ENCODE peak calls at places on chromosomes 12 and 14, in seven cellular contexts. L is IMR-90, A is right lobe of liver, O is brain microvascular endothelial cell, W is lower leg skin, K is dorsolateral prefrontal cortex, X is thoracic aorta. G is an unnamed sample.

GRCh38 chr14:45249847-45250575 is 3.0 kb downstream of the MIS18BP1 start:
- DNase-seq in O (peak), W (peak), A (no peak), L (peak), K (no peak), X (no peak), G (peak)

GRCh38 chr12:97277030-97277429 is 185.6 kb upstream of the RMST start:
- DNase-seq in L (no peak), O (no peak), W (no peak), X (no peak), A (no peak), K (no peak), G (no peak)

GRCh38 chr12:65941388-65941787 is 117.1 kb downstream of the HMGA2 start:
- DNase-seq in W (no peak), K (no peak), L (peak), X (no peak), O (no peak), A (no peak), G (peak)

GRCh38 chr12:115771065-115771464 is 506.4 kb downstream of the MED13L start:
- DNase-seq in O (no peak), W (no peak), L (no peak), A (no peak), X (no peak), K (no peak), G (no peak)

GRCh38 chr14:75554482-75554881 is 23.9 kb upstream of the FLVCR2 start:
- DNase-seq in W (no peak), O (no peak), A (no peak), L (peak), K (no peak), X (no peak), G (no peak)

GRCh38 chr12:128726866-128727265 is 96.9 kb downstream of the SLC15A4 start:
- DNase-seq in O (no peak), W (no peak), L (no peak), X (no peak), K (no peak), A (no peak), G (no peak)

GRCh38 chr12:24507827-24508226 is 441.1 kb downstream of the BCAT1 start:
- DNase-seq in W (no peak), A (no peak), X (no peak), L (peak), K (no peak), O (no peak), G (no peak)

GRCh38 chr14:96994999-96995398 is 197.8 kb downstream of the VRK1 start:
- DNase-seq in A (no peak), K (no peak), L (no peak), X (no peak), W (no peak), O (no peak), G (no peak)

GRCh38 chr14:32826404-32827082 is 112.1 kb upstream of the NPAS3 start:
- DNase-seq in L (no peak), W (no peak), X (no peak), A (no peak), O (peak), K (peak), G (no peak)

GRCh38 chr12:109948382-109948781 is 47.8 kb downstream of the GIT2 start:
- DNase-seq in K (no peak), L (no peak), O (no peak), X (no peak), A (no peak), W (no peak), G (no peak)

GRCh38 chr14:68510951-68511726 is 281.7 kb downstream of the ZFP36L1 start:
- DNase-seq in K (no peak), W (no peak), O (no peak), L (no peak), X (no peak), A (no peak), G (peak)

GRCh38 chr12:62799126-62799736 is 135.7 kb downstream of the PPM1H start:
- DNase-seq in X (peak), L (peak), K (no peak), A (no peak), O (peak), W (peak), G (peak)

GRCh38 chr12:128609861-128610260 is 213.9 kb downstream of the SLC15A4 start:
- DNase-seq in O (no peak), K (no peak), L (no peak), A (no peak), W (no peak), X (no peak), G (no peak)

GRCh38 chr12:50537538-50537919 is 32.7 kb downstream of the DIP2B start:
- DNase-seq in L (peak), K (no peak), W (no peak), X (no peak), O (peak), A (no peak), G (no peak)

GRCh38 chr12:24860546-24860945 is 88.4 kb downstream of the BCAT1 start:
- DNase-seq in W (no peak), L (peak), O (peak), K (no peak), A (no peak), X (no peak), G (no peak)

GRCh38 chr14:93960108-93960475 is 16.3 kb downstream of the ASB2 start:
- DNase-seq in A (no peak), L (peak), K (no peak), W (no peak), X (no peak), O (no peak), G (no peak)

GRCh38 chr12:52246720-52247621 is 13.9 kb downstream of the KRT7 start:
- DNase-seq in A (no peak), K (no peak), L (no peak), O (no peak), W (no peak), X (no peak), G (no peak)

GRCh38 chr14:93456356-93456755 is 25.6 kb downstream of the UNC79 start:
- DNase-seq in A (no peak), O (no peak), L (no peak), K (no peak), X (no peak), W (no peak), G (no peak)

GRCh38 chr12:27493260-27493935 is 30.6 kb upstream of the PPFIBP1 start:
- DNase-seq in K (no peak), L (peak), A (no peak), X (no peak), O (no peak), W (no peak), G (no peak)

GRCh38 chr12:62629971-62630739 is 163.5 kb downstream of the MON2 start:
- DNase-seq in L (no peak), A (no peak), O (no peak), K (no peak), X (no peak), W (no peak), G (no peak)

GRCh38 chr12:46383654-46384450 is 11.3 kb upstream of the SLC38A2 start:
- DNase-seq in K (peak), W (peak), O (peak), A (peak), L (peak), X (peak), G (peak)

GRCh38 chr14:51002406-51002984 is 58.2 kb upstream of the PYGL start:
- DNase-seq in L (no peak), W (no peak), X (no peak), K (no peak), O (no peak), A (no peak), G (no peak)

GRCh38 chr12:88628856-88629509 is 48.7 kb upstream of the KITLG start:
- DNase-seq in W (no peak), X (no peak), A (no peak), O (no peak), K (no peak), L (peak), G (no peak)

GRCh38 chr14:98234208-98234607 is 1037.8 kb downstream of the BCL11B start:
- DNase-seq in O (no peak), X (no peak), A (no peak), L (no peak), K (no peak), W (no peak), G (no peak)

GRCh38 chr12:90261283-90261682 is 552.6 kb upstream of the ATP2B1 start:
- DNase-seq in L (peak), W (no peak), A (no peak), K (no peak), X (no peak), O (no peak), G (no peak)

GRCh38 chr12:67457799-67458680 is 188.9 kb downstream of the CAND1 start:
- DNase-seq in O (no peak), A (no peak), X (no peak), K (no peak), L (no peak), W (peak), G (no peak)

GRCh38 chr12:7678744-7679143 is 13.0 kb upstream of the APOBEC1 start:
- DNase-seq in O (no peak), A (no peak), K (no peak), X (no peak), L (no peak), W (no peak), G (no peak)

GRCh38 chr14:66070542-66071319 is 415.4 kb upstream of the CCDC196 start:
- DNase-seq in X (no peak), O (peak), W (peak), K (no peak), A (no peak), L (no peak), G (no peak)

GRCh38 chr14:68523994-68524725 is 268.7 kb downstream of the ZFP36L1 start:
- DNase-seq in X (no peak), L (no peak), K (no peak), A (no peak), O (no peak), W (peak), G (no peak)

GRCh38 chr12:51395283-51396230 is 4.4 kb upstream of the GALNT6 start:
- DNase-seq in W (no peak), A (no peak), O (no peak), L (no peak), K (no peak), X (no peak), G (no peak)

GRCh38 chr14:64225156-64225757 is 68.9 kb downstream of the ESR2 start:
- DNase-seq in O (no peak), L (no peak), W (no peak), K (no peak), X (no peak), A (no peak), G (no peak)

GRCh38 chr14:64220466-64220865 is 73.7 kb downstream of the ESR2 start:
- DNase-seq in O (no peak), X (no peak), L (no peak), A (no peak), W (no peak), K (peak), G (no peak)

GRCh38 chr14:64218344-64219240 is 75.6 kb downstream of the ESR2 start:
- DNase-seq in W (no peak), A (no peak), O (no peak), L (no peak), K (no peak), X (no peak), G (no peak)

GRCh38 chr14:64220056-64220455 is 74.1 kb downstream of the ESR2 start:
- DNase-seq in O (no peak), W (no peak), L (no peak), K (no peak), X (no peak), A (no peak), G (no peak)

GRCh38 chr14:64221604-64222003 is 72.6 kb downstream of the ESR2 start:
- DNase-seq in O (no peak), X (no peak), A (no peak), L (no peak), W (no peak), K (no peak), G (no peak)
- TF ChIP-seq CTCF in O (no peak), X (no peak), A (no peak), L (no peak), W (no peak), K (no peak), G (no peak)

DNA sequence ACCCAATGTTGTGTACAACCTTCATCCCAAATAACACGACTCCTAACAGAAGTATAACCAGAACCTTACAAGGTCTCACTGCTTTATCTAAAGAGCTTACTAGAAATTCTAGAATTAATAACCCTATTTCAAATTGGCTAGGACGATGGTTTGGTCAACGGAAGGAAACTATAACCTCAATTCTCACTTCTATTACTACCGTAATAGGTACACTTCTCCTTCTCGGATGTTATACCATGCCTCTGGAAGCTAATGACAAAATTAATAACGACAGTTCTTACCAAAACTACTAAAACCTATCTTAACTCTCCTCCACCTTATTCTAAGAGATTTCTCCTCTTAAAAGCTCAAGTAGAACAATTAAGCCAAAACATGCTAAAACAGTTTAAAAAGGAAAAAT is 23.6 kb upstream of the UBC start:
- DNase-seq in L (no peak), W (no peak), A (no peak), X (no peak), K (no peak), O (no peak), G (no peak)
- H3K4me3 ChIP-seq in L (no peak), W (no peak), A (peak), X (peak), K (peak), O (no peak), G (no peak)

GRCh38 chr14:105761842-105762241 is 235.5 kb downstream of the TMEM121 start:
- DNase-seq in X (no peak), W (no peak), K (no peak), O (no peak), L (no peak), A (no peak), G (no peak)
- TF ChIP-seq CTCF in X (no peak), W (no peak), K (no peak), O (no peak), L (no peak), A (no peak), G (no peak)

GRCh38 chr12:22332191-22332590 is 2.3 kb downstream of the ST8SIA1 start:
- DNase-seq in L (no peak), A (no peak), X (no peak), O (no peak), W (no peak), K (no peak), G (no peak)

GRCh38 chr12:22333751-22334695 is 484 bp downstream of the ST8SIA1 start:
- DNase-seq in O (no peak), A (no peak), K (peak), X (no peak), W (no peak), L (no peak), G (no peak)

GRCh38 chr12:22334696-22335290 is at the start of gene ST8SIA1:
- DNase-seq in O (no peak), L (no peak), K (peak), A (no peak), W (peak), X (no peak), G (no peak)

DNA sequence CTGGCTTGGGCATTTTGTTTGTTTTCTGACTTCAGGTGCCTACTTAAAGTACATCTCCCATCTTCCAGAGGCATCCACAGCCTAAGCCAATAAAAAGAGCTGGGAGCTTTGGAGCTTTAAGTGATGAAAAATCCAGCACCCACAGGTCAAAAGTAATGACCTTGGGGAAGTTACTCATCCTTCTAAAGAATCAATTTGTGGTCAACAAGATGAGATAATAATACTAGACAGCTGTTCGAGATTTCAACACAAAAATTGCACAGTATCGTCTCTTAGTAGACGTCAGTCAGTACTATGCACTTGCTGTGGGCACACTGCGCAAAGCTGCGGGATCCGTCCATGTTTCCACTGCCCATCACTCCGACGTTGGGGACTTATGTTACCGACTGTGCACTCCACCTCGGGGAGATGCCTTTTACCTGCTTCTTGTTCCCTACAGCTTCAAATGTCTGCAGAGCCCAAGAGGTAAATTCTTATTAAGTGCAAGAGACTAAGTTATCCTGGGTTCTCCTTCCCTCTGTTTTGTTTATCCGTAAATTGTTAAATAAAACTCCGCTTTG is 1.2 kb downstream of the ST8SIA1 start:
- DNase-seq in O (peak), X (no peak), W (no peak), K (no peak), L (peak), A (no peak), G (no peak)
- H3K4me3 ChIP-seq in O (no peak), X (peak), W (peak), K (peak), L (no peak), A (no peak), G (peak)